ENCODE peak calls at places on chromosomes 16 and 17, in four cellular contexts. E, H, O and Y are unnamed samples.

GRCh38 chr17:81388612-81389367 is 6.5 kb upstream of the BAHCC1 start:
- DNase-seq in E (no peak), H (no peak), O (peak), Y (no peak)

GRCh38 chr17:30234954-30235353 is 543 bp downstream of the SLC6A4 start:
- DNase-seq in H (no peak), O (no peak), E (no peak), Y (no peak)

GRCh38 chr17:41335747-41336146 is 14.9 kb downstream of the KRT33A start:
- DNase-seq in E (no peak), O (no peak), H (no peak), Y (no peak)

GRCh38 chr16:29744541-29745101 is 1.2 kb downstream of the C16orf54 start:
- DNase-seq in H (no peak), O (no peak), E (no peak), Y (no peak)

GRCh38 chr16:19384656-19385055 is 33.0 kb upstream of the TMC5 start:
- DNase-seq in E (peak), O (no peak), H (no peak), Y (no peak)

GRCh38 chr17:34241062-34241461 is 14.0 kb upstream of the CCL2 start:
- DNase-seq in O (no peak), H (no peak), E (no peak), Y (no peak)

GRCh38 chr17:21214015-21214776 is at the start of gene TMEM11:
- DNase-seq in E (peak), O (peak), H (peak), Y (peak)

GRCh38 chr17:1365445-1366039 is 34.5 kb downstream of the YWHAE start:
- DNase-seq in H (peak), O (peak), E (peak), Y (peak)

GRCh38 chr17:38761612-38762011 is 9.1 kb downstream of the PSMB3 start:
- DNase-seq in E (peak), H (peak), O (peak), Y (no peak)

GRCh38 chr17:4635823-4636375 is 5.6 kb downstream of the ALOX15 start:
- DNase-seq in H (no peak), O (no peak), E (no peak), Y (no peak)

GRCh38 chr16:57242650-57243049 is 2.4 kb upstream of the ARL2BP start:
- DNase-seq in E (no peak), O (no peak), H (no peak), Y (no peak)

GRCh38 chr17:69223809-69224208 is 4.8 kb downstream of the ABCA10 start:
- DNase-seq in H (no peak), O (peak), E (no peak), Y (no peak)

GRCh38 chr17:15220785-15221184 is 44.3 kb downstream of the PMP22 start:
- DNase-seq in E (no peak), H (no peak), O (no peak), Y (no peak)

GRCh38 chr16:80682435-80683070 is 121.8 kb downstream of the CDYL2 start:
- DNase-seq in H (no peak), E (no peak), O (no peak), Y (no peak)

GRCh38 chr17:2144701-2145100 is 89.8 kb downstream of the HIC1 start:
- DNase-seq in O (no peak), H (no peak), E (no peak), Y (no peak)

GRCh38 chr17:80621335-80622169 is 76.9 kb downstream of the RPTOR start:
- DNase-seq in H (no peak), E (no peak), O (no peak), Y (no peak)

GRCh38 chr17:30237296-30238002 is 2.0 kb upstream of the SLC6A4 start:
- DNase-seq in H (no peak), O (no peak), E (no peak), Y (no peak)

GRCh38 chr16:87375426-87376135 is 8.0 kb downstream of the FBXO31 start:
- DNase-seq in O (no peak), H (no peak), E (no peak), Y (no peak)

GRCh38 chr16:13902052-13902451 is 17.9 kb upstream of the ERCC4 start:
- DNase-seq in H (no peak), O (no peak), E (no peak), Y (no peak)

GRCh38 chr16:82755570-82756282 is 129.0 kb downstream of the CDH13 start:
- DNase-seq in O (no peak), H (peak), E (no peak), Y (no peak)

GRCh38 chr17:10875984-10876555 is 38.2 kb upstream of the PIRT start:
- DNase-seq in H (peak), E (peak), O (peak), Y (peak)

GRCh38 chr16:55944377-55944802 is 69.2 kb upstream of the CES5A start:
- DNase-seq in O (peak), E (peak), H (peak), Y (peak)

GRCh38 chr16:28151180-28151579 is 60.6 kb downstream of the XPO6 start:
- DNase-seq in H (no peak), E (no peak), O (no peak), Y (no peak)

GRCh38 chr17:47733047-47733413 is at the start of gene TBX21:
- DNase-seq in O (peak), E (peak), H (peak), Y (no peak)

GRCh38 chr16:66728117-66728787 is 23.2 kb downstream of the DYNC1LI2 start:
- DNase-seq in E (peak), O (peak), H (peak), Y (no peak)

GRCh38 chr17:60156746-60157145 is 7.0 kb downstream of the CA4 start:
- DNase-seq in E (no peak), O (no peak), H (no peak), Y (no peak)

GRCh38 chr17:1518410-1518809 is 2.0 kb upstream of the INPP5K start:
- DNase-seq in E (no peak), O (no peak), H (no peak), Y (no peak)

GRCh38 chr16:48194828-48195566 is 39.2 kb upstream of the ABCC12 start:
- DNase-seq in H (no peak), E (no peak), O (peak), Y (no peak)

GRCh38 chr17:17626151-17626805 is 34.8 kb upstream of the PEMT start:
- DNase-seq in O (no peak), E (no peak), H (no peak), Y (no peak)

GRCh38 chr17:69404398-69404797 is 10.1 kb upstream of the MAP2K6 start:
- DNase-seq in H (no peak), E (no peak), O (no peak), Y (no peak)

GRCh38 chr17:8249621-8250020 is 532 bp downstream of the PFAS start:
- DNase-seq in E (no peak), O (no peak), H (no peak), Y (no peak)

GRCh38 chr16:23245268-23245667 is 56.8 kb upstream of the SCNN1B start:
- DNase-seq in H (no peak), E (no peak), O (no peak), Y (no peak)

GRCh38 chr17:79955961-79956735 is 79.5 kb downstream of the TBC1D16 start:
- DNase-seq in H (no peak), O (no peak), E (no peak), Y (no peak)

GRCh38 chr16:54054237-54054780 is 232.3 kb downstream of the IRX3 start:
- DNase-seq in O (no peak), H (no peak), E (no peak), Y (no peak)

GRCh38 chr16:17343028-17343427 is 127.7 kb downstream of the XYLT1 start:
- DNase-seq in H (no peak), O (no peak), E (no peak), Y (no peak)
- TF ChIP-seq TCF7L2 in H (no peak), O (no peak), E (no peak), Y (no peak)

GRCh38 chr16:72203401-72203800 is 31.4 kb upstream of the PMFBP1 start:
- DNase-seq in H (no peak), O (no peak), E (no peak), Y (no peak)
- H3K4me3 ChIP-seq in H (no peak), O (no peak), E (no peak), Y (no peak)

DNA sequence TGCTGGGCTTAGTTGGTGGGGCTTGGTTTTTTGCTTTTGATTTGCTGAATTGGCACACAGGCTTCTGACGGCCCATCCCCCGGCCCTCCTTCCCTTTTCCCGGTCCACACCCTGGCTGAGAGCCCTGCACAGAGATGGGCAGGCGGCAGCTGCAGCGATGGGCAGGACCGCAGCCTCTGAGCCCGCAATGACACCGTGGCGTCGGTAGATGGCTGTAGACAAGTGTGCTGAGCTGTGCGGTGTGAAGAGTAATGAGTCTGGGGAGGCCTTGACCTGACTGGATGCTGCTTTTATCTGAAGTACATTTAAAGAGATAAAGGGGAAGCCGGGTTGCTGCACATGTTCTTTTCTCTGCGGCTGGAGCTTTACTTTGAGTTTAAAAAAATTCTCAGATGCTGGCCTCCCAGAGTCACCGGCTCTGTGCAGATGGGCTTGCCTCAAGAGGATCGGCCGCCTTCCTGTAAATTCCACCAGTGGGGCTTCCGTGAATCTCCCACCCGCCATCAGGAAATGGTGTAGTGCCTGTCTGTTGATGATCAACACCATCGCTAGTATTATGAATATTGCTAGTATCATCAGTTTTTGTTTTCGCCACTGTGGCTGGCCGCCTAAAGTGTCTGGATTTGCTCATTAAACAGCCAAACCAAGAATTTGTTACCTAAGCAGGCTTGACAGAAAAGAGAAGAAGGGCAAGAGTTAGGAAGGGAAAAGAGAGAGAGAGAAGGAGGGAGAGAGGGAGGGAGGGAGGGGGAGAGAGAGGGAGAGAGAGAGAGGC is 245.6 kb upstream of the RBFOX1 start:
- DNase-seq in H (no peak), E (no peak), O (peak), Y (no peak)
- TF ChIP-seq SIN3A in H (no peak), E (no peak), O (no peak), Y (no peak)

GRCh38 chr17:48776602-48777001 is 40.4 kb downstream of the TTLL6 start:
- DNase-seq in H (no peak), O (no peak), E (no peak), Y (no peak)
- TF ChIP-seq TCF7L2 in H (no peak), O (no peak), E (no peak), Y (no peak)

DNA sequence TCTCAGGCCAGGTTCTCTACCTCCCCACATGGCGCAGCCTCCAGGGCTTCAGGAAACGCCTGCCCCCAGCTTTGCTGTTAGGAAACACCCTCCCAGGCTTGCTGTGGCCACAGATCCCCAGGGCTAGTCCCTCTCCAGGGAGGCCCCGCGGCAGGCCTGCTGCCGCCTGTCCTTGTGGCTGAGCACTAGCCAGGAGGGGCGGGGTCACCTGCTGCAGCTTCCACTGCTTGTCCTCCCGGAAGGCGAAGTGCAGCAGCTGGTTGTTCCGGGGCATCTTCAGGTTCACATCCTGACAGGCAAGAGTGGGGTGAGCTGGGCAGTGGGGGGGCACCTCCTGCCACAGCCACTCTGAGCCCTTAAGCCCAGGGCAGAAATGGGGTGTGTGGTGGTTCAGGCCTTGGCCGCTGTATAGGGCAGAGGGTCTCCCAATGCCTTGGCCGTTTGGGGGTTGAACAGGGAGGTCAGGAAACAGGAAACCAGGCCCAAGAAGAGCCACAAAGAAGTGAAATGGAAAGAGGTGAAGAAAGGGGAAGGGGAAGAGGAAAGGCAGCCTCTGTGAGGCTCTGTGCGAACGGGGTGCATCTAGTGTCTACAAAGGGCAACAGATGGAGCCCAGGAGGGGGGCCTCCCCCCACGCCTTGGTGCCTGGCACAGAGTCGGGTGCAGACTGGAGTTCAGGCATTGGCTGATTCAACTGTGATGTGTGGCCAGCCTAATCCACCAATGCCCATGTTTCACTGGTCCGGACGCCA is 2.0 kb downstream of the ROGDI start:
- DNase-seq in O (peak), H (peak), E (no peak), Y (no peak)
- H3K4me3 ChIP-seq in O (peak), H (no peak), E (no peak), Y (no peak)

GRCh38 chr17:56110463-56111138 is 42.7 kb upstream of the ANKFN1 start:
- DNase-seq in H (no peak), E (no peak), O (no peak), Y (no peak)

GRCh38 chr17:56119191-56119590 is 34.1 kb upstream of the ANKFN1 start:
- DNase-seq in O (no peak), H (no peak), E (no peak), Y (no peak)

GRCh38 chr17:56109811-56110210 is 43.5 kb upstream of the ANKFN1 start:
- DNase-seq in H (no peak), O (no peak), E (no peak), Y (no peak)

GRCh38 chr17:56112086-56112485 is 41.2 kb upstream of the ANKFN1 start:
- DNase-seq in O (no peak), E (no peak), H (no peak), Y (no peak)

GRCh38 chr17:56114469-56114868 is 38.8 kb upstream of the ANKFN1 start:
- DNase-seq in H (no peak), E (no peak), O (no peak), Y (no peak)
- TF ChIP-seq SIN3A in H (no peak), E (no peak), O (no peak), Y (no peak)

DNA sequence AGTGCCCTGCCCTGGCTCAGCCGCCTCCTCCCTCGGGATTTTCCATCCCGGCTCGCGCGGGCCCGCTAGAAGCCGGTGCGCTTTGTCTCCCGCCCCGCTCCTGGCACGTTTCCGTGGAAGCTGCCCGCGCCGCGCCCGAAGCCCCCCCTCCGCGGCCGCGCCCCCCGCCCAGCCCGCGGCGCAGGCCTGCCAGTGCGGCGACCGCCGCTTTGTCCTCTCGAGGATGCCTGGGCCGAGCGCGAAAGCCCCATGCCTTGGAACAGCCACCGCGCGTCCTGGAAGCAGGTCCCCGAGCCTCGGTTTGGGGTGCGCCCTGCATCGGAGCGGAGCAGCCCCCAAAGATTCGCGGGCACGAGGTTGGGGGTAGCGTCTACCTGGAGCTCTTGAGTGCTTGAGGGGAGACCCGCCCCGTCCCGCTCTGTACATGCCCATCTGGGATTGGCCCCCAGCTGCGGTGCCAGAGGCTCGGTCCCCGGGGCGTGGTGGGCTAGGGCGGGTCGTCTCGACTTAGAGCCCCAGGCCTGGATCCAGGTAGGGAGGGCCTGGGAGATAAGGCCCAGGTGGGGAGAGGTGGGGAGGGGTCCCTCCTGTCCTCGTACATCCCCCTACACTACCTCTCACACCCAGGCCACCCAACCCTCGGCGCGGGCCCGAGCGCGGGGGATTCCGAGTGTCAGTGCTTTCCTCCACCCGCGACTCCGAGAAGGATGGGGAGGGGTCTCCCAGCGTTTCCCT is 1.2 kb downstream of the SMPD3 start:
- DNase-seq in E (no peak), O (no peak), H (no peak), Y (no peak)
- TF ChIP-seq TCF7L2 in E (no peak), O (no peak), H (no peak), Y (no peak)